ENCODE peak calls at places on chromosomes 13 and 19, in four cellular contexts. One of them, this sample, is unnamed.

GRCh38 chr19:40486017-40486416 is 19.2 kb downstream of the SPTBN4 start:
- DNase-seq in WERI-Rb-1: no peak
- DNase-seq in WTC11: no peak
- DNase-seq in tibial artery: no peak
- DNase-seq in this sample: no peak

GRCh38 chr13:94825507-94825906 is 113.2 kb upstream of the SOX21 start:
- DNase-seq in WERI-Rb-1: no peak
- DNase-seq in WTC11: peak; percentile 75
- DNase-seq in tibial artery: peak; percentile 78
- DNase-seq in this sample: peak; percentile 45

GRCh38 chr19:44570984-44571684 is 41.7 kb upstream of the CEACAM20 start:
- DNase-seq in WERI-Rb-1: peak; percentile 65
- DNase-seq in WTC11: peak; percentile 76
- DNase-seq in tibial artery: peak; percentile 75
- DNase-seq in this sample: peak; percentile 48

GRCh38 chr13:30308548-30308947 is 1.2 kb upstream of the KATNAL1 start:
- DNase-seq in WERI-Rb-1: no peak
- DNase-seq in WTC11: no peak
- DNase-seq in tibial artery: no peak
- DNase-seq in this sample: no peak

GRCh38 chr13:88074794-88075509 is 403.8 kb downstream of the SLITRK5 start:
- DNase-seq in WERI-Rb-1: no peak
- DNase-seq in WTC11: no peak
- DNase-seq in tibial artery: no peak
- DNase-seq in this sample: no peak

GRCh38 chr13:73056054-73056962 is 2.5 kb upstream of the KLF5 start:
- DNase-seq in WERI-Rb-1: no peak
- DNase-seq in WTC11: no peak
- DNase-seq in tibial artery: no peak
- DNase-seq in this sample: no peak

GRCh38 chr13:44184740-44185139 is 188.9 kb upstream of the SERP2 start:
- DNase-seq in WERI-Rb-1: no peak
- DNase-seq in WTC11: no peak
- DNase-seq in tibial artery: no peak
- DNase-seq in this sample: no peak

GRCh38 chr19:31627824-31628223 is 278.6 kb upstream of the TSHZ3 start:
- DNase-seq in WERI-Rb-1: no peak
- DNase-seq in WTC11: no peak
- DNase-seq in tibial artery: no peak
- DNase-seq in this sample: no peak

GRCh38 chr13:110161112-110161897 is 145.7 kb downstream of the COL4A1 start:
- DNase-seq in WERI-Rb-1: no peak
- DNase-seq in WTC11: no peak
- DNase-seq in tibial artery: no peak
- DNase-seq in this sample: no peak

GRCh38 chr13:74061939-74062595 is 72.1 kb downstream of the KLF12 start:
- DNase-seq in WERI-Rb-1: no peak
- DNase-seq in WTC11: no peak
- DNase-seq in tibial artery: no peak
- DNase-seq in this sample: no peak

GRCh38 chr13:49441846-49442245 is 2.0 kb downstream of the CAB39L start:
- DNase-seq in WERI-Rb-1: no peak
- DNase-seq in WTC11: no peak
- DNase-seq in tibial artery: no peak
- DNase-seq in this sample: no peak

GRCh38 chr19:35373492-35373891 is 2.6 kb downstream of the GPR42 start:
- DNase-seq in WERI-Rb-1: no peak
- DNase-seq in WTC11: no peak
- DNase-seq in tibial artery: no peak
- DNase-seq in this sample: no peak

GRCh38 chr13:95154441-95154886 is 146.8 kb downstream of the ABCC4 start:
- DNase-seq in WERI-Rb-1: no peak
- DNase-seq in WTC11: no peak
- DNase-seq in tibial artery: no peak
- DNase-seq in this sample: no peak

GRCh38 chr19:2462635-2463421 is 6.1 kb upstream of the LMNB2 start:
- DNase-seq in WERI-Rb-1: peak; percentile 62
- DNase-seq in WTC11: peak; percentile 96
- DNase-seq in tibial artery: peak; percentile 82
- DNase-seq in this sample: no peak

GRCh38 chr13:90454002-90454636 is 893.4 kb upstream of the MIR17HG start:
- DNase-seq in WERI-Rb-1: no peak
- DNase-seq in WTC11: no peak
- DNase-seq in tibial artery: no peak
- DNase-seq in this sample: no peak

GRCh38 chr13:72457151-72457550 is 270.3 kb downstream of the MZT1 start:
- DNase-seq in WERI-Rb-1: no peak
- DNase-seq in WTC11: no peak
- DNase-seq in tibial artery: no peak
- DNase-seq in this sample: no peak

GRCh38 chr19:32324631-32325215 is 20.7 kb upstream of the ZNF507 start:
- DNase-seq in WERI-Rb-1: no peak
- DNase-seq in WTC11: no peak
- DNase-seq in tibial artery: no peak
- DNase-seq in this sample: no peak

GRCh38 chr13:113976711-113977684 is 3.1 kb upstream of the C13orf46 start:
- DNase-seq in WERI-Rb-1: no peak
- DNase-seq in WTC11: peak; percentile 8
- DNase-seq in tibial artery: no peak
- DNase-seq in this sample: peak; percentile 10

GRCh38 chr19:18357442-18358264 is 17.3 kb downstream of the PGPEP1 start:
- DNase-seq in WERI-Rb-1: no peak
- DNase-seq in WTC11: no peak
- DNase-seq in tibial artery: no peak
- DNase-seq in this sample: no peak

DNA sequence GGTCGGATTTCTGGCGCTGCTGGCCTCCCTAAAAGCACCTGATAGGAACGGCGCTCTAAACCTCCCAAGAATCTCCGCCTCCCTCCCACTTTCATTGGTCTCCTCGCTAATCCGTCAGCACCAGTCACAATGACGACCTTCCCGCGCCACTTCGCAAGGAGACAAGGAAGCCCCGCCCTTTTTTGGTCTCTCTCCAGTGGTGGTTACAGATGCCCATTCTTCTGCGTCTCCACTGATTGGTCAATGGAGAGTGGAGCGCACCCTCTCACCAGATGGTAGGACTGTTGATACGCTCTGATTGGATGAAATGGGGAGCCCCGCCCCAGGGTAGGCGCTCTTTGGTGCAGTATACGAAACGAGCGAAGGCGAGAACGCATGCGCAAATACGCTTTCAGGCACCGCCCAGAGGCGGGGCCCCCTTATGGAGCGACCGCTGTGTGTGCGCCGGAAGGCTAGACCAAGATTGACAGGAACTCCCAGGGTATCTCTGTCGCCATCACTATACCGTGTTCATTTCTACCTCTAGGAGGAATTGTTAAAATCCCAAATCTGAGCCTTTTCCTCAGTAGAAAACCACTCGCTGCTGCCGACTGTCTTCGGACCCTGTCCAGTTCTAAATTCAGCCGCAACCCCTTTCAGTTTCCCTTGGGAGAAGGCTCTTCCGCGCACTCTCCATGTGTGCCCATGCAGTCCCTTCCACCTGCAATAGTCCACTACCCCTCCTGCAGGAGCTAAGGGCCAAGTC is 617 bp upstream of the HNRNPL start:
- DNase-seq in WERI-Rb-1: peak; percentile 99
- DNase-seq in WTC11: peak; percentile 99
- DNase-seq in tibial artery: peak; percentile 100
- DNase-seq in this sample: peak; percentile 97
- TF ChIP-seq CTCF in WERI-Rb-1: no peak
- TF ChIP-seq CTCF in WTC11: no peak
- TF ChIP-seq CTCF in tibial artery: peak; percentile 37
- TF ChIP-seq CTCF in this sample: no peak

DNA sequence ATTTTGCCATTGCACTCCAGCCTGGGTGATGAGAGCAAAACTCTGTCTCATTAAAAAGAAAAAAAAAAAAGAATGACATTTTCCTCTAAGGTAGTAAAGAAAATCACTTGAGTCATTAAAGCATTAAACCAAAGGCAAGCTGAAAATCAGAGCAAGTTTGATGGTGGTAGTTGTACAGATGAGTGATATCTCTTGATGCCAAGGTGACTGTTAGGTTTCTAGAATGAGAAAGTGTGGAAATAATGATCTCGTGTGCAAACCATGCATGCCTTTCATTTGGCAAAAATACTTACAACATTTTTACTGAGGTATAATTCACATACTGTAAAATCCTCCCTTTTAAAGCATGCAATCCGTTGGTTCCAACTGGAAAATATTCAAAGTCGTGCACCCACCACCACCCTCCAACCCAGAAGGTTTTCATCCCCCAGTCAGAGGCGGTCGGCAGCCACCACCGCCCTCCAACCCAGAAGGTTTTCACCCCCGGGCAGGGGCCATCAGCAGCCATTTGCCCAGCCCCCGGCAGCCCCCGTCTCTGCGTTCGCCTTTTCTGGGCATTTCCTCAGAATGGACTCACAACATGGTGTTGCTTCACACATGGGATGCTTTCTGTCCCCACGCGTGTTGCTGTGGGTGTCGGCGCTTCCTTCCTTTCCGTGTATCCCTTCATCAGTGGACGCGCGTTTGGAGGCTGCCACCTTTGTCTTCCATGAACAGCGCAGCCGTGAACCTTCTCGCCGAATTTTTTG is 90.2 kb downstream of the ATP11A start:
- DNase-seq in WERI-Rb-1: no peak
- DNase-seq in WTC11: peak; percentile 12
- DNase-seq in tibial artery: no peak
- DNase-seq in this sample: no peak
- TF ChIP-seq CTCF in WERI-Rb-1: no peak
- TF ChIP-seq CTCF in WTC11: no peak
- TF ChIP-seq CTCF in tibial artery: no peak
- TF ChIP-seq CTCF in this sample: no peak

DNA sequence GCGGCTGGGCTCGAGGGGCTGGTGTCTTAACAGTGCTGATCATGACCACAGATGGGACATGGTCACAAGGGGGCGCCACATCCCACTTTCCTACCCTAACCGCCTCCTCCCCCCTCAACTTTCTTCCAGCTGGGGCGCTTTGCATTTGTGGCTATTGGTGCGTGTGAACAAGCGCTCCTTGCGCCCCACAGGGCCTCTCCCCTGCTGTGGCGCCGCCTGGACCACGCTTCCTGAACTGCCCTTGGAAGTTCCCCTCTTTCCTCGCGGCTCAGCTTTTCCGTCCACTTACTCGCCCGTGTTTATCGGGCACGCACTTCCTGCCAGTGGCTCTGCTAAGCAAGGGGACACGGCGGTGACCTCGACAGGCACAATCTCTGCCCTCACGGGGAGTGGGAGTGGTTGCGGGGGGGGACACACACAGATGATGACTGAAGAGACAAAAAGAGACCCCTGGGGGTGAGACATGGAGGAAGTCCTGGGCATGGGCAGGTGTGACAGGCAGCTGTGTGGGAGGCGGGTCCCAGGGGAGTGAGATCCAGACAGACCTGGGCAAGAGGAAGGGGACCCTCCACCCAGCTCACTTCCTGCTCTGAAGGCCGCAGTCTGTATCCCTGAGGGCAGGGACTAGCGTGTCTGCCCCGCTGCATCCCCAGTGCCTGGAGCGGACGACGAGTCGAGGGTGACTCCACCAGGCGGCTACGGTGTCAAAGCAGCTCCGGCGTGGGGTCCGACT is 40.3 kb downstream of the ZNF787 start:
- DNase-seq in WERI-Rb-1: peak; percentile 90
- DNase-seq in WTC11: peak; percentile 91
- DNase-seq in tibial artery: peak; percentile 68
- DNase-seq in this sample: peak; percentile 87
- TF ChIP-seq CTCF in WERI-Rb-1: peak; percentile 70
- TF ChIP-seq CTCF in WTC11: peak; percentile 64
- TF ChIP-seq CTCF in tibial artery: peak; percentile 32
- TF ChIP-seq CTCF in this sample: peak; percentile 67

GRCh38 chr19:1131718-1132552 is 28.1 kb downstream of the GPX4 start:
- DNase-seq in WERI-Rb-1: no peak
- DNase-seq in WTC11: peak; percentile 69
- DNase-seq in tibial artery: peak; percentile 92
- DNase-seq in this sample: peak; percentile 54
- TF ChIP-seq CTCF in WERI-Rb-1: no peak
- TF ChIP-seq CTCF in WTC11: no peak
- TF ChIP-seq CTCF in tibial artery: peak; percentile 17
- TF ChIP-seq CTCF in this sample: no peak

GRCh38 chr13:26280822-26281221 is 26.9 kb downstream of the CDK8 start:
- DNase-seq in WERI-Rb-1: no peak
- DNase-seq in WTC11: no peak
- DNase-seq in tibial artery: no peak
- DNase-seq in this sample: no peak
- TF ChIP-seq CTCF in WERI-Rb-1: no peak
- TF ChIP-seq CTCF in WTC11: no peak
- TF ChIP-seq CTCF in tibial artery: no peak
- TF ChIP-seq CTCF in this sample: no peak

DNA sequence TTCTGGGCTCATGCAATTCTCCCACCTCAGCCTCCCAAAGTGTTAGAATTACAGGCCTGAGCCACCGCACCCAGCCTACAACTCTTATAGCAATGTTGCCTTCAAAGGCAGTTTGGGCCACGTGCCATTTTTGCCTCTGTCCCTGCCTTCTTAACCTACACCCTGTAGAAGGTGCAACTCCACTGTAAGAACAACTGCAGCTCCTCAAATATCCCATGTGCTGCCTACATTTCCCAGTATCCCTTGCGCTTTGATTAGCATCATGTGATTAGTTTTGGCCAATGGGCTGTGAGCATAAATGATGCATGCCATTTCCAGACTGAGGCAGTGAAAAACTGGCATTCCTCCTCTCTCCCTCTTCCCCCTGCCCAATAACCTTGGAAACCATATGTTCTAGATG is 75.3 kb upstream of the MRI1 start:
- DNase-seq in WERI-Rb-1: no peak
- DNase-seq in WTC11: peak; percentile 19
- DNase-seq in tibial artery: no peak
- DNase-seq in this sample: no peak
- TF ChIP-seq CTCF in WERI-Rb-1: no peak
- TF ChIP-seq CTCF in WTC11: no peak
- TF ChIP-seq CTCF in tibial artery: no peak
- TF ChIP-seq CTCF in this sample: no peak

GRCh38 chr19:58021541-58022282 is 12.1 kb upstream of the ZSCAN1 start:
- DNase-seq in WERI-Rb-1: peak; percentile 84
- DNase-seq in WTC11: peak; percentile 84
- DNase-seq in tibial artery: peak; percentile 50
- DNase-seq in this sample: peak; percentile 38
- TF ChIP-seq CTCF in WERI-Rb-1: peak; percentile 66
- TF ChIP-seq CTCF in WTC11: peak; percentile 74
- TF ChIP-seq CTCF in tibial artery: peak; percentile 60
- TF ChIP-seq CTCF in this sample: peak; percentile 56

DNA sequence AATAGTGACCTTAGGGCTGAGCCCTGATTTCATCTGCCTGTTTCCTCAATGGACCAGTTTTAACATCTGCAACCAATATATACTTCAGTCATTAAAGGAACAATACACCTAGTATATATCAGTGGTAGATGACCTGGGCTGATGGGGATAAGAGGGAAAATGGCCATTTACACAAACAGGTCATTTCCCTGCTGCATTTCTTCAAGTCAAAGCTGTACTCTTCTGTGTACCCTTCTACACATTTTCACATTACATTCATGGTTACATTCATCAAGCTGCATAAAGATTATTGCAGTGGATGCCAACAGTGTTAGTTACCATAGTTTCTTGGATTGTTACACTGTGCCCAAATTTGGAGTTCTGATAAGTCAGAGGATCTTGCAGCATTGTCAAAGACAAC is 81.2 kb upstream of the RAP2A start:
- DNase-seq in WERI-Rb-1: no peak
- DNase-seq in WTC11: no peak
- DNase-seq in tibial artery: no peak
- DNase-seq in this sample: no peak
- TF ChIP-seq CTCF in WERI-Rb-1: no peak
- TF ChIP-seq CTCF in WTC11: no peak
- TF ChIP-seq CTCF in tibial artery: no peak
- TF ChIP-seq CTCF in this sample: no peak

This sample was measured in glutamatergic neuron.